ENCODE peak calls at places on chromosome 15, in four cellular contexts. Y, G, R and U are unnamed samples.

GRCh38 chr15:83300826-83301225 is 16.4 kb upstream of the BNC1 start:
- DNase-seq in Y (no peak), G (no peak), R (no peak), U (no peak)

GRCh38 chr15:40934457-40934856 is 5.3 kb downstream of the DLL4 start:
- DNase-seq in Y (no peak), G (no peak), R (no peak), U (no peak)

GRCh38 chr15:51499379-51499976 is 123.1 kb downstream of the DMXL2 start:
- DNase-seq in Y (no peak), G (peak; percentile 1), R (no peak), U (peak; percentile 25)

GRCh38 chr15:93317772-93318171 is 228.8 kb upstream of the RGMA start:
- DNase-seq in Y (no peak), G (no peak), R (no peak), U (no peak)

GRCh38 chr15:90519688-90520087 is 10.0 kb upstream of the CRTC3 start:
- DNase-seq in Y (no peak), G (no peak), R (no peak), U (no peak)

GRCh38 chr15:75350601-75351331 is 3.9 kb downstream of the NEIL1 start:
- DNase-seq in Y (no peak), G (no peak), R (no peak), U (no peak)

GRCh38 chr15:63473999-63474809 is 30.2 kb upstream of the USP3 start:
- DNase-seq in Y (no peak), G (peak; percentile 28), R (no peak), U (peak; percentile 49)

GRCh38 chr15:78672285-78673003 is 31.4 kb upstream of the CHRNB4 start:
- DNase-seq in Y (no peak), G (no peak), R (no peak), U (no peak)

GRCh38 chr15:47688573-47689086 is 28.7 kb upstream of the SEMA6D start:
- DNase-seq in Y (no peak), G (no peak), R (no peak), U (no peak)

DNA sequence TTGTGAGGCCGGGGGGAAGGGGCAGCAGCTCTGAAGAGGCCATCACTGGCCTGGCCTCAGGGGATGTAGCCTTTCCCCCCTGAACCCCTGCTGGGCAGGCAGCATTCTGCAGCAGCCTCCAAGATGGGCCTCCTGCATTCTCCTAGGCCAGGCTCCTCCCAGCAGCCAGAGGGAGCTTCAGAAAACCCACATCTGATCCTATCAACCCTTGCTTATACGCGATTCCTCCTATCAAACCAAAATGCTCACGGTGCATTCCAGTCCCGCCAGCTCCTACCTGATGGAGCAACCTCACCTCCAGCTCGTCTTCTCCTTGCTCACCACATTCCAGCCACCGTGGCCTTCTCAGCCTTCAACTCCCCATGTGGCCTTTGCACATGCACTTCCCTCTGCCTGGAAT is 85.7 kb downstream of the MEGF11 start:
- DNase-seq in Y (no peak), G (no peak), R (no peak), U (no peak)
- H3K27me3 ChIP-seq in Y (peaks cover 53% of the 10 kb centered on the region), G (no peaks in the 10 kb centered on the region), R (no peaks in the 10 kb centered on the region), U (no peaks in the 10 kb centered on the region)

GRCh38 chr15:34619151-34619550 is 35.7 kb upstream of the GOLGA8B start:
- DNase-seq in Y (no peak), G (no peak), R (no peak), U (no peak)

GRCh38 chr15:34618073-34618472 is 34.6 kb upstream of the GOLGA8B start:
- DNase-seq in Y (no peak), G (peak; percentile 17), R (no peak), U (no peak)

GRCh38 chr15:34613997-34614396 is 30.5 kb upstream of the GOLGA8B start:
- DNase-seq in Y (no peak), G (no peak), R (no peak), U (no peak)

GRCh38 chr15:34620122-34620521 is 36.7 kb upstream of the GOLGA8B start:
- DNase-seq in Y (no peak), G (no peak), R (no peak), U (no peak)

GRCh38 chr15:34616613-34617012 is 33.2 kb upstream of the GOLGA8B start:
- DNase-seq in Y (no peak), G (peak; percentile 69), R (no peak), U (peak; percentile 66)
- H3K4me3 ChIP-seq in Y (no peak overlapping the region), G (no peak overlapping the region), R (no peak overlapping the region), U (no peak overlapping the region)

GRCh38 chr15:89409993-89410767 is 75.6 kb upstream of the POLG start:
- DNase-seq in Y (no peak), G (no peak), R (no peak), U (no peak)

GRCh38 chr15:89406218-89406716 is 71.6 kb upstream of the POLG start:
- DNase-seq in Y (no peak), G (no peak), R (no peak), U (no peak)

GRCh38 chr15:89406756-89407650 is 72.4 kb upstream of the POLG start:
- DNase-seq in Y (no peak), G (no peak), R (no peak), U (no peak)

GRCh38 chr15:89408512-89409183 is 74.0 kb upstream of the POLG start:
- DNase-seq in Y (no peak), G (no peak), R (no peak), U (no peak)

DNA sequence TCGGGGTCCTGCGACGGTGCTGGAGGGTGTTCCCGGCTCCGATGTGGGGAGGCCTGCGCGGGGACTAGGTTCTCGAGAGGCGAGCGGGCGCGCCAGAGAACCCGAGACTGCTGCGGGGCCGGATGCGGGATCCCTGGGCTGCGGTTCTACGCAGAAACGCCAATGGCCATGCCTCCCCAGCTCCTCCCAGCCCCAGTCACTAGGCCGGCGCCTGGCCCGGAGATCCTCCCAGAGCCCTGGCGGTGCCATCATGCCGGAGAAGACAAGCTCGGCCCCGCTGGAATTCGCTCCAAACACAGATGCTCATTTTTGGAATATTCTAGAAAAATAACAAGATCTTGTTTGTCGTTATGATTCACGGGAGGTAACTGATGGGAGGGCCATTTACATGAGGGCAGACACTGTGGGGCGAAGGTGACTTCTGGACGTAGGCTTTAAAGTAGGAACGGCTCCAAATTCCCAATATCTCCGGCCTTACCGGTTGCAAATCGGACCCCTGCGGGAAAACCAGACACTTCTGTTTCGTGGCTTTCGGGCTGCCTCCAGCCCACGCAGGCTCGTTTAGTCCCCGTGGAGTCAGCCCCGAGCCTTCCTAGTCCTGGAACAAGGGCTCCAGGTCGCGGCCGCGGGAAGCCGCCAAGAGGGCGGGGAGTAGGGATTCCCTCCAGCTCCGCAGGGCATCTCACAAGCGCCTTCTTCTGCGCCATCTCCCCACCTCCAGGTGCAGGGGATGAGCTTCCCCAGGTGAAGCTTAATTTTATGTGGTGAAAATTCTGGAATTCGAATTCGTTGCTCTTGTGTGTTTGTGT is 74.8 kb upstream of the POLG start:
- DNase-seq in Y (no peak), G (no peak), R (no peak), U (no peak)
- H3K27me3 ChIP-seq in Y (peaks cover 8% of the 10 kb centered on the region), G (peaks cover 100% of the 10 kb centered on the region), R (peaks cover 38% of the 10 kb centered on the region), U (peaks cover 6% of the 10 kb centered on the region)

DNA sequence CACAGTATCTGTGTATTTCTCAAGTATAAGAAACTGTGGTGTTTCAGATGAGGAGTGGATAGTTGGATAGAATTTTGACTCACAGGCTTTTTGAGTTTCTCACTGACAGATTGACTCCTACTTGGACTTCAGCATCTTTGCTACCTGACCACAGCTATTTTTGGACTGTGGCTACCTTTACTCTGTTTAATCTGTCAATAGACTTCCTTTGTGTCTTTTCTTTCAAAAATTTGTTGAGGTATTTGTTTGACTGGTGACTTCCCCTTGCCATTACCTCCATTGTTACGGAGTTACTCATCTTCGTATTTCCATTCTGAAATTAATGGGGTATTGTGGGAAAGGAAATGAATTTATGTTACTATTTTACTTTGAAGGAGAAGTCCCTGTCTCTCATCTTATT is 123.8 kb downstream of the AGBL1 start:
- DNase-seq in Y (no peak), G (no peak), R (no peak), U (no peak)
- H3K4me3 ChIP-seq in Y (no peak overlapping the region), G (no peak overlapping the region), R (no peak overlapping the region), U (no peak overlapping the region)

GRCh38 chr15:70156781-70157261 is 59.1 kb upstream of the TLE3 start:
- DNase-seq in Y (no peak), G (no peak), R (no peak), U (no peak)
- H3K27me3 ChIP-seq in Y (peaks cover 3% of the 10 kb centered on the region), G (peaks cover 11% of the 10 kb centered on the region), R (no peaks in the 10 kb centered on the region), U (peaks cover 16% of the 10 kb centered on the region)